ENCODE peak calls at places on chromosomes 3 and 15, in eight cellular contexts. B is skeletal muscle cell, R is stomach, M is uterus, T is cardiac fibroblast, G is bronchial epithelial cell, D is body of pancreas, J is astrocyte. A is an unnamed sample.

GRCh38 chr3:146125946-146126345 is 35.0 kb downstream of the PLOD2 start:
- DNase-seq in J (peak; percentile 96), R (no peak), G (peak; percentile 95), B (peak; percentile 87), T (peak; percentile 98), M (peak; percentile 21), D (no peak), A (no peak)

GRCh38 chr15:22951381-22952280 is 28.5 kb downstream of the CYFIP1 start:
- DNase-seq in J (no peak), B (no peak), D (peak; percentile 29), G (peak; percentile 23), M (no peak), T (no peak), R (no peak), A (no peak)

GRCh38 chr3:118607915-118608820 is 426.5 kb downstream of the IGSF11 start:
- DNase-seq in D (no peak), J (no peak), R (no peak), M (no peak), T (no peak), B (no peak), G (no peak), A (no peak)

GRCh38 chr3:150349314-150350097 is 58.6 kb upstream of the TSC22D2 start:
- DNase-seq in R (no peak), D (no peak), G (peak; percentile 23), T (no peak), J (no peak), B (no peak), M (no peak), A (peak; percentile 87)

GRCh38 chr3:851098-851790 is 241.6 kb upstream of the CNTN6 start:
- DNase-seq in J (no peak), R (no peak), M (no peak), D (no peak), G (peak; percentile 10), T (peak; percentile 27), B (no peak), A (no peak)

GRCh38 chr3:101861978-101862421 is 12.7 kb downstream of the NFKBIZ start:
- DNase-seq in J (no peak), B (no peak), T (no peak), M (no peak), D (no peak), R (no peak), G (no peak), A (no peak)

GRCh38 chr3:115330406-115330805 is 183.3 kb upstream of the ZBTB20 start:
- DNase-seq in D (no peak), M (no peak), J (peak; percentile 75), R (no peak), T (peak; percentile 76), B (peak; percentile 63), G (peak; percentile 43), A (no peak)

GRCh38 chr15:69185706-69186105 is 25.3 kb downstream of the GLCE start:
- DNase-seq in R (no peak), T (no peak), J (no peak), M (no peak), B (no peak), G (no peak), D (peak; percentile 4), A (no peak)

GRCh38 chr15:90213123-90213817 is 12.1 kb downstream of the SEMA4B start:
- DNase-seq in G (peak; percentile 62), M (no peak), R (peak; percentile 90), B (no peak), D (peak; percentile 94), J (no peak), T (no peak), A (no peak)

GRCh38 chr3:191216510-191216909 is 17.5 kb downstream of the OSTN start:
- DNase-seq in J (no peak), R (no peak), D (no peak), G (no peak), M (no peak), T (no peak), B (no peak), A (no peak)

GRCh38 chr3:115986555-115987207 is 363.4 kb downstream of the GAP43 start:
- DNase-seq in M (no peak), R (no peak), T (peak; percentile 73), G (peak; percentile 70), J (peak; percentile 32), B (no peak), D (no peak), A (no peak)

GRCh38 chr3:99114565-99115291 is 213.2 kb upstream of the DCBLD2 start:
- DNase-seq in M (no peak), G (peak; percentile 48), J (peak; percentile 26), D (no peak), B (no peak), T (peak; percentile 87), R (no peak), A (no peak)

GRCh38 chr3:9214599-9214998 is 34.8 kb downstream of the SRGAP3 start:
- DNase-seq in M (no peak), T (peak; percentile 41), B (peak; percentile 35), G (peak; percentile 87), R (no peak), J (peak; percentile 82), D (no peak), A (no peak)

GRCh38 chr3:128714887-128715496 is 11.0 kb upstream of the RAB7A start:
- DNase-seq in M (no peak), T (no peak), D (peak; percentile 46), G (no peak), B (no peak), R (no peak), J (no peak), A (no peak)

GRCh38 chr3:123618768-123619484 is 34.1 kb upstream of the HACD2 start:
- DNase-seq in T (peak; percentile 87), G (peak; percentile 44), D (peak; percentile 72), B (peak; percentile 89), R (peak; percentile 60), M (peak; percentile 77), J (peak; percentile 61), A (peak; percentile 61)

GRCh38 chr3:48630833-48631232 is 4.4 kb downstream of the SLC26A6 start:
- DNase-seq in R (no peak), D (no peak), G (no peak), B (no peak), J (no peak), T (no peak), M (no peak), A (no peak)

DNA sequence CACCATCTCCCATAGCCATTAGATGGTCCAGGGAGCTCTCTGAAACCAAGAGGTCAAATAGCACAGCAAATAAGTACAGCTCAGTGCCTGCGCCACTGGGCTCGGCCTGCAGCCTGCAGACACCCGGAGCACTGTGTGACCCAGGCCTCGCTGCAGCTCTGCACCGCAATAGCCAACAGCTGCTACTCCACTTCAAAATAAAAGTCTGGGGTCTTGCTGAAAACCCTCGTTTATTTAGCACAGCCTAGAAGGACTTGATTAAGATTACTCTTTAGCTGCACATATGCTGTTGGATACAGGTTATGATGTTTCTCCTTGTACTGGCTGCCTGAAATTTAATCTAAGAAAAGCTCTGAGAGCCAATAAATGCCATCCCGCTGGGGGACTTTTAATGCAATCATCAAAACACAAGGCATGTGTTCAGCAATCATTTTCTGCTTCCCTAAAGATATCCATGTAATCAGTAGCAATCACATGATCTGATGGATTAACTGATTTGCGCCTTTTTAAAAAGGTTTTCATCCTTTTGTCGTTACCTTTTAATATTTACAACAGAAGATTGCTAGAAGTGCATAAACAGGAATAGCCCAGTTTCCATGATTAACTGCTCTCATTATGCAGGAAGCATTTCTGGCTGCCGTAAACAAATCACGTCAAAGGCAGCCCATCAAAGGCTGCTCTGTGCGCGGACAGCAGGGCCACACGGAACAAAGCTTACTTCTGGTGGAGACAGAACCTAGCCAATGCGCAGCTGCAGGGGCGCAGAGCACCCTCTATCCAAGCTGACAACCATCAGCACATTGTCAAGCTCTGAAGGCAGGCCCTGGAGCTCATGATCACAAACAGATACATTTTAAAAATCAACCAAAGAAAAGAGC is 58.8 kb downstream of the CLASP2 start:
- DNase-seq in T (peak; percentile 68), R (peak; percentile 62), J (peak; percentile 73), B (peak; percentile 58), M (peak; percentile 54), G (peak; percentile 47), D (peak; percentile 73), A (peak; percentile 85)
- H3K4me3 ChIP-seq in T (peak overlapping the region; percentile 31), R (peak overlapping the region; percentile 36), J (peak overlapping the region; percentile 49), B (peak overlapping the region; percentile 41), M (peak overlapping the region; percentile 35), G (peak overlapping the region; percentile 18), D (peak overlapping the region; percentile 0), A (peak overlapping the region; percentile 80)

DNA sequence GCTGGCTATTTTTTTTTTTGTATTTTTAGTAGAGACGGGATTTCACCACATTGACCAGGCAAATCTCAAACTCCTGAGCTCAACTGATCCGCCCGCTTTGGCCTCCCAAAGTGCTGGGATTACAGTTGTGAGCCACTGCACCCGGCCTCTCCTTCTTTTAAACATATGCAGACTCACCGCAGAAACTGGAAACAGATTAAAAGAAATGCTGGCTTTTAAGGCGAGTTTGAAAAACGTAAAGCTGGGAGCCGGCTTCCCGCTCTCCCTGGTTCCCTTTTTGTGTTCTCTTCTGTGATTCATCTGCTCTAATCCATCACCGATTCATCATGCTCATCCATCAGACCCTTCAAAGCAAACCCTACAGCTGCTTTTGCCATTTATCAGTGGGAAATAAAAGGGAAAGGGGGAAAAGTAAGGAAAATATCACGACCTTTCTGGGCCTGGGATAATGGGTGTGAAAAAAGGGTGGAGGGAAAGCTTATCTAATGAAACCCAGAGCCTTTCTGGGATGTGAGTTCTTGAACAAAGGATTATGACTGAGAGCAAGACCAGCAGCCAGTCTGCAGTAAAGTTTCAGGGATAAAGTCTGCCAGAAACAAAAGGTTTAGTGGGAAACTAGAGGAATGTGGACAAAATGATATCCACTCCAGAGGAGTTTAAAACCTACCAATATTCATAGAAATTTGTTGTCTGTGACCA is 92.3 kb upstream of the LRIG1 start:
- DNase-seq in G (no peak), T (peak; percentile 1), R (no peak), D (no peak), M (no peak), B (no peak), J (peak; percentile 84), A (no peak)
- H3K4me3 ChIP-seq in G (no peak overlapping the region), T (no peak overlapping the region), R (peak overlapping the region; percentile 7), D (no peak overlapping the region), M (no peak overlapping the region), B (no peak overlapping the region), J (no peak overlapping the region), A (no peak overlapping the region)

DNA sequence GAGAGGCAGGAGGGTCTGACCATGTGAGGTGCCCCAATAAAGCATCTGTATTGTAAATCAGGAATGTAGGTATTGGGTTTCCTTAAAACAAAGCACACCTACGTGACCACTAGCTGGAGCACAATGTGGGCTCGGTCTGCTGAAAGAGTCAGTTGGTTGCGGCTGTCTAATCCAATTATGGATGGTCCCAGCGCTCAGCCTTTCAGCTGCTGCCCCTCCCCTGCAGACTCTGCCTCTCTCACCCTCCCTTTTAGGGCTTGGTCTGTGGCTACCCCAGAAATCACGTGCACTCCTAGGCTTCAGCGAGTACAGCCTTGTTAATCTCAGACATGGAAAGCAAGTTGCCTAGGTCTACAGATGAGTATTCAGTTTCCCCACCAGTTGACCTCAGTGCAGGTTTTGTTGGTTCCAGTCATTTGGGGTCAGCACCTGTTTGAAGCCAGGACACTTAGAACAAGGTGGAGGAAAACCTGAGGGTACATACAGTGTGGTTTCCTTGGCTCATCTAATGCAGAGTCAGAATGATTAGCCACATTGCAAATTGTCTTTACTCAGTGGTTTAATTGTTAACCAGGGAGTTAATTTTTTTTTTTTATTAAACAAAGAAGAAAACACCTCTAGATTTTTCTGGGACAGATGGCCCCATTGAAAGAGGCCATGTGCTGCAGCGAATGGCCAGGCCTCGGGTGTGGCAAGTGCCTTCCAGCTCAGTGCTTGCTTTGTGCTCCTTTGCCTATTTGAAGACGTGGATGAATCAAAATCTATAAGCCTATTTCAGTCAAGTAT is 137.7 kb downstream of the IGF1R start:
- DNase-seq in T (no peak), D (peak; percentile 49), M (no peak), B (no peak), R (peak; percentile 63), J (no peak), G (no peak), A (no peak)
- H3K4me3 ChIP-seq in T (no peak overlapping the region), D (no peak overlapping the region), M (no peak overlapping the region), B (no peak overlapping the region), R (no peak overlapping the region), J (no peak overlapping the region), G (no peak overlapping the region), A (no peak overlapping the region)

GRCh38 chr3:52331091-52331490 is 15.0 kb downstream of the DNAH1 start:
- DNase-seq in D (no peak), G (no peak), T (no peak), M (no peak), J (no peak), B (no peak), R (no peak), A (no peak)
- H3K4me3 ChIP-seq in D (no peak overlapping the region), G (no peak overlapping the region), T (no peak overlapping the region), M (no peak overlapping the region), J (no peak overlapping the region), B (no peak overlapping the region), R (no peak overlapping the region), A (no peak overlapping the region)